ENCODE peak calls at places on chromosomes 3 and 15, in eight cellular contexts. H, I, V, J, X, P, N and Y are unnamed samples.

GRCh38 chr15:73712107-73712506 is 27.9 kb downstream of the CD276 start:
- DNase-seq in H (no peak), X (no peak), J (no peak), V (no peak), N (no peak), P (no peak), I (no peak), Y (no peak)

GRCh38 chr3:115245437-115245836 is 98.3 kb upstream of the ZBTB20 start:
- DNase-seq in X (peak; percentile 21), N (no peak), I (no peak), P (no peak), V (no peak), J (no peak), H (no peak), Y (no peak)

GRCh38 chr3:146308682-146309081 is 57.8 kb upstream of the PLSCR4 start:
- DNase-seq in J (no peak), X (no peak), P (no peak), V (peak; percentile 48), I (no peak), H (no peak), N (no peak), Y (no peak)

GRCh38 chr15:88057836-88058235 is 198.7 kb downstream of the NTRK3 start:
- DNase-seq in I (no peak), N (no peak), H (no peak), V (no peak), P (no peak), X (no peak), J (no peak), Y (no peak)

GRCh38 chr3:45640091-45640507 is 45.5 kb downstream of the LIMD1 start:
- DNase-seq in H (no peak), N (no peak), V (no peak), I (no peak), J (no peak), X (no peak), P (no peak), Y (no peak)

GRCh38 chr3:46909535-46910161 is 32.1 kb downstream of the PTH1R start:
- DNase-seq in P (peak; percentile 84), J (peak; percentile 86), I (peak; percentile 93), H (peak; percentile 82), X (peak; percentile 91), N (peak; percentile 81), V (peak; percentile 83), Y (peak; percentile 92)

GRCh38 chr3:49813497-49814174 is at the start of gene UBA7:
- DNase-seq in P (peak; percentile 70), V (peak; percentile 18), H (peak; percentile 61), N (no peak), X (peak; percentile 73), J (peak; percentile 66), I (peak; percentile 87), Y (peak; percentile 84)

GRCh38 chr3:16249336-16249735 is 15.4 kb downstream of the DPH3 start:
- DNase-seq in V (no peak), X (no peak), J (no peak), I (peak; percentile 49), P (no peak), N (no peak), H (no peak), Y (no peak)

GRCh38 chr3:131328739-131329138 is 52.8 kb upstream of the NUDT16 start:
- DNase-seq in X (no peak), P (no peak), J (no peak), H (no peak), V (no peak), N (no peak), I (no peak), Y (no peak)

GRCh38 chr3:192038726-192039125 is 577.8 kb downstream of the PYDC2 start:
- DNase-seq in X (no peak), N (no peak), H (no peak), V (no peak), I (no peak), P (no peak), J (no peak), Y (no peak)

GRCh38 chr15:33145447-33145846 is 49.1 kb downstream of the FMN1 start:
- DNase-seq in N (no peak), I (no peak), X (no peak), P (no peak), H (no peak), J (no peak), V (no peak), Y (no peak)

GRCh38 chr3:141394560-141394959 is 26.3 kb downstream of the ZBTB38 start:
- DNase-seq in P (no peak), X (no peak), H (no peak), J (no peak), I (no peak), V (no peak), N (no peak), Y (no peak)

GRCh38 chr3:144244662-144245061 is 273.0 kb downstream of the DIPK2A start:
- DNase-seq in J (no peak), X (no peak), H (no peak), V (no peak), P (no peak), I (no peak), N (no peak), Y (no peak)

GRCh38 chr3:29759021-29759359 is 478.1 kb downstream of the RBMS3 start:
- DNase-seq in H (no peak), I (no peak), V (peak; percentile 66), J (peak; percentile 41), P (peak; percentile 60), N (no peak), X (no peak), Y (no peak)

GRCh38 chr15:92979011-92979701 is 79.0 kb downstream of the CHD2 start:
- DNase-seq in N (no peak), V (no peak), I (no peak), J (peak; percentile 58), P (no peak), X (no peak), H (no peak), Y (peak; percentile 68)

GRCh38 chr15:52673734-52674133 is 5.5 kb downstream of the ATOSA start:
- DNase-seq in H (no peak), X (no peak), V (no peak), J (no peak), P (no peak), I (no peak), N (no peak), Y (no peak)

GRCh38 chr3:30826381-30827061 is 67.9 kb downstream of the GADL1 start:
- DNase-seq in X (no peak), P (no peak), N (no peak), V (no peak), J (no peak), H (no peak), I (no peak), Y (no peak)

GRCh38 chr3:23992051-23992628 is 47.1 kb downstream of the NR1D2 start:
- DNase-seq in X (no peak), V (no peak), J (peak; percentile 57), N (no peak), H (no peak), I (no peak), P (no peak), Y (no peak)

DNA sequence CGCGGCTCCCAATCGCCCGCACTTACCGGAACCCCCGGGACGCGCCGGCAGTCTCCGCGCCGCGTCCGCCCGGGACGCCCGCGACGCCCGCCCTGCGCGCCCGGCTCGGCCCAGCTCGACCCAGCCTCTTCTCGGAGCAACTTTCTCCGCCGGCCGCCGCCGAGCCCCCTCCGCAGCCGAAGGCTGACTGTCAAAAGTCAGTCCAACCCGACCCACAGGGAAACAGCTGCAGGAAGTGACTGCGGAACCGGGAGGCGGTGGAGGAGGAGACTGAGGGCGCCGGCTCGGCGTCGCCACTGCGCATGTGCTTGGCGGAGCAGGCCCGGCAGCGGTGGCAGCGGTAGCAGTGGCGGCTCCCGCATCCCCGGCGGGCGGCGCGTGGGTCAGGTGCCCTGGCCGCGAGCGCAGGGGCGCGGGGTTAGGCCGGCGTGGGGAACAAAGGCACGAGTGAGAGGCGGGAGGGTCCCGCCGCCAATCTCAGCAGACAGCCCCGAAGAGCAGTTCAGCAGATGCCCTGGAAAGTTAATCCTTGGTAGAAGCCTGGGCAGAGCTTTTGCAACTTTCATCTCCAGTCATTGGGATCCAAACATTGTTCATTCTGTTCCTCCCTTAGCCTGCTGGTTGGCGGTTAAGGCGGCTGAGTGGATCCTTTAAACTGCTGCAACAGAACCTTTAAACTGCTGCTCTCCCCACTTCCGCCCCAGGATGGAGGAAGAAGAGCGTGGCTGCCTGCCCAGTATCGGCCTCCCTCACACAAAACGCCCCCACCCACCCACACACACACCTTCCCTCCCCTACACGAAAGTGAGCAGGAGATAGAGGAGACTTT is at the start of gene ZMAT3:
- DNase-seq in V (peak; percentile 67), N (peak; percentile 78), P (peak; percentile 87), I (peak; percentile 96), H (peak; percentile 87), J (peak; percentile 84), X (peak; percentile 93), Y (peak; percentile 92)
- TF ChIP-seq POLR2A in V (peak; percentile 38), N (no peak), P (peak; percentile 74), I (no peak), H (no peak), J (peak; percentile 61), X (peak; percentile 79), Y (no peak)

GRCh38 chr15:83379574-83379973 is 67.6 kb upstream of the SH3GL3 start:
- DNase-seq in I (no peak), H (no peak), J (no peak), V (no peak), X (no peak), P (no peak), N (no peak), Y (no peak)

GRCh38 chr15:83380026-83380425 is 67.1 kb upstream of the SH3GL3 start:
- DNase-seq in V (no peak), P (no peak), J (no peak), I (no peak), N (no peak), H (no peak), X (no peak), Y (no peak)

GRCh38 chr15:83380682-83381081 is 66.5 kb upstream of the SH3GL3 start:
- DNase-seq in H (no peak), J (no peak), V (no peak), X (peak; percentile 42), P (peak; percentile 47), N (no peak), I (no peak), Y (no peak)

GRCh38 chr15:83378921-83379561 is 68.1 kb upstream of the SH3GL3 start:
- DNase-seq in N (no peak), X (no peak), J (no peak), V (no peak), H (no peak), I (no peak), P (no peak), Y (no peak)
- TF ChIP-seq CTCF in N (no peak), X (no peak), J (no peak), V (no peak), H (no peak), I (no peak), P (no peak), Y (no peak)

GRCh38 chr3:197298858-197299854 is 744 bp upstream of the DLG1 start:
- DNase-seq in P (peak; percentile 59), H (peak; percentile 75), J (peak; percentile 21), X (peak; percentile 47), N (peak; percentile 56), V (no peak), I (peak; percentile 85), Y (peak; percentile 68)
- TF ChIP-seq POLR2A in P (no peak), H (no peak), J (no peak), X (no peak), N (no peak), V (no peak), I (no peak), Y (no peak)

DNA sequence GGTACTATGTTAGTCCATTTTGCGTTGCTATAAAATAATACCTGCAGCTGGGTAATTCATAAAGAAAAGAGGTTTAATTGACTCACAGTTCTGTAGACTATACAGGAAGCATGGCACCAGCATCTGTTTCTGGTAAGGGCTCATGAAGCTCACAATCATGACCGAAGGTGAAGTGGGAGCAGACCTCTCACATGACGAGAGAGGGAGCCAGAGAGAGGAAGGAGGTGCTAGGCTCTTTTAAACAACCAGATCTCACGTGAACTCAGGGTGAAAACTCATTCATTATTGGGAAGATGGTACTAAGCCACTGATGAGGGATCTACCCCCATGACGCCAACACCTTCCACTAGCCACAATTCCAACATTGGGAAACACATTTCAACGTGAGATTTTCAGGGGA is 301.7 kb upstream of the MDFIC2 start:
- DNase-seq in N (no peak), I (no peak), V (no peak), P (no peak), X (no peak), H (no peak), J (no peak), Y (no peak)
- TF ChIP-seq CTCF in N (no peak), I (no peak), V (no peak), P (no peak), X (no peak), H (no peak), J (no peak), Y (no peak)